ENCODE peak calls at places on chromosomes 1 and 21, in four cellular contexts. N, L, M and X are unnamed samples.

GRCh38 chr21:46121286-46122221 is 23.6 kb downstream of the COL6A2 start:
- DNase-seq in M (no peak), L (no peak), N (no peak), X (peak)

GRCh38 chr1:236206548-236206947 is 64.2 kb downstream of the GPR137B start:
- DNase-seq in N (peak), M (peak), L (no peak), X (no peak)

GRCh38 chr1:153794671-153795324 is 19.6 kb downstream of the SLC27A3 start:
- DNase-seq in N (peak), L (no peak), M (no peak), X (no peak)

GRCh38 chr1:23639460-23639859 is 52.1 kb upstream of the RPL11 start:
- DNase-seq in N (peak), M (no peak), L (no peak), X (no peak)

GRCh38 chr1:191590578-191590977 is 567.7 kb upstream of the RGS18 start:
- DNase-seq in L (no peak), N (no peak), M (no peak), X (no peak)

GRCh38 chr1:151568626-151569088 is 28.5 kb downstream of the TUFT1 start:
- DNase-seq in N (no peak), L (no peak), M (no peak), X (no peak)

GRCh38 chr1:116755681-116756080 is 1.5 kb downstream of the CD2 start:
- DNase-seq in M (no peak), N (no peak), L (no peak), X (no peak)

GRCh38 chr1:21673277-21673780 is 4.2 kb upstream of the RAP1GAP start:
- DNase-seq in L (no peak), N (no peak), M (peak), X (no peak)

GRCh38 chr1:110433213-110433612 is 17.7 kb upstream of the PROK1 start:
- DNase-seq in N (no peak), M (no peak), L (no peak), X (no peak)

GRCh38 chr1:200793677-200794076 is 55.0 kb downstream of the CAMSAP2 start:
- DNase-seq in L (no peak), N (no peak), M (no peak), X (no peak)

GRCh38 chr1:248152056-248152827 is 7.3 kb downstream of the OR2M5 start:
- DNase-seq in M (no peak), N (no peak), L (no peak), X (no peak)

GRCh38 chr1:109579496-109579895 is 31.1 kb downstream of the GNAI3 start:
- DNase-seq in N (no peak), M (peak), L (no peak), X (no peak)

GRCh38 chr1:91997607-91998195 is 32.1 kb upstream of the EPHX4 start:
- DNase-seq in M (peak), N (peak), L (peak), X (peak)